ENCODE peak calls at places on chromosomes 4 and X, in nine cellular contexts. F is CD8-positive, alpha-beta T cell; G is brain microvascular endothelial cell; L is CD8-positive, alpha-beta memory T cell; C is ovary; Y is keratinocyte; K is pancreas; V is tibial artery; O is breast epithelium. X is an unnamed sample.

GRCh38 chr4:26151615-26152014 is 169.2 kb upstream of the RBPJ start:
- DNase-seq in F (no peak), G (no peak), L (no peak), C (peak), Y (no peak), K (no peak), V (no peak), O (no peak), X (no peak)

GRCh38 chr4:14218641-14219040 is 591.1 kb upstream of the BOD1L1 start:
- DNase-seq in F (no peak), G (no peak), L (no peak), C (no peak), Y (no peak), K (no peak), V (no peak), O (peak), X (no peak)

GRCh38 chr4:123569541-123569940 is 172.9 kb downstream of the SPRY1 start:
- DNase-seq in F (no peak), G (no peak), L (no peak), C (no peak), Y (no peak), K (no peak), V (no peak), O (no peak), X (no peak)

GRCh38 chrX:115616943-115617563 is 56.1 kb downstream of the PLS3 start:
- DNase-seq in F (no peak), G (peak), L (no peak), C (no peak), Y (no peak), K (no peak), V (no peak), O (no peak), X (no peak)

GRCh38 chrX:44675364-44676024 is 132.8 kb upstream of the FUNDC1 start:
- DNase-seq in F (no peak), G (peak), L (no peak), C (no peak), Y (peak), K (peak), V (no peak), O (peak), X (no peak)

GRCh38 chr4:46648088-46648744 is 258.3 kb upstream of the GABRA2 start:
- DNase-seq in F (no peak), G (no peak), L (no peak), C (no peak), Y (peak), K (no peak), V (no peak), O (no peak), X (no peak)

GRCh38 chrX:116284383-116284782 is 113.8 kb downstream of the AGTR2 start:
- DNase-seq in F (no peak), G (no peak), L (no peak), C (no peak), Y (peak), K (no peak), V (no peak), O (no peak), X (no peak)

GRCh38 chr4:19636451-19636850 is 615.3 kb upstream of the SLIT2 start:
- DNase-seq in F (no peak), G (no peak), L (no peak), C (no peak), Y (no peak), K (no peak), V (no peak), O (no peak), X (no peak)

GRCh38 chr4:168551945-168552695 is 55.3 kb downstream of the PALLD start:
- DNase-seq in F (no peak), G (no peak), L (no peak), C (no peak), Y (no peak), K (no peak), V (no peak), O (no peak), X (peak)

GRCh38 chr4:148044889-148045352 is 313.0 kb downstream of the ARHGAP10 start:
- DNase-seq in F (no peak), G (no peak), L (no peak), C (no peak), Y (no peak), K (no peak), V (no peak), O (no peak), X (peak)

GRCh38 chrX:150688911-150689451 is 4.2 kb upstream of the MTMR1 start:
- DNase-seq in F (no peak), G (peak), L (no peak), C (no peak), Y (peak), K (no peak), V (no peak), O (no peak), X (no peak)

GRCh38 chr4:18645356-18645755 is 623.8 kb upstream of the LCORL start:
- DNase-seq in F (no peak), G (no peak), L (no peak), C (no peak), Y (no peak), K (no peak), V (no peak), O (no peak), X (no peak)

GRCh38 chrX:54721424-54721823 is 76.6 kb downstream of the ITIH6 start:
- DNase-seq in F (no peak), G (no peak), L (no peak), C (no peak), Y (no peak), K (no peak), V (no peak), O (no peak), X (no peak)

GRCh38 chrX:1093112-1093511 is 119.3 kb downstream of the CRLF2 start:
- DNase-seq in F (peak), G (no peak), L (no peak), C (no peak), Y (no peak), K (no peak), V (no peak), O (no peak), X (peak)

GRCh38 chrX:14003028-14003427 is 26.7 kb downstream of the GEMIN8 start:
- DNase-seq in F (no peak), G (no peak), L (no peak), C (no peak), Y (no peak), K (no peak), V (no peak), O (no peak), X (no peak)

GRCh38 chr4:57342406-57342805 is 232.2 kb upstream of the IGFBP7 start:
- DNase-seq in F (no peak), G (peak), L (no peak), C (no peak), Y (no peak), K (no peak), V (no peak), O (no peak), X (no peak)

GRCh38 chr4:57090099-57090498 is 20.1 kb downstream of the IGFBP7 start:
- DNase-seq in F (no peak), G (no peak), L (no peak), C (no peak), Y (no peak), K (no peak), V (no peak), O (no peak), X (no peak)

GRCh38 chr4:107564326-107564725 is 155.7 kb downstream of the PAPSS1 start:
- DNase-seq in F (no peak), G (peak), L (no peak), C (no peak), Y (no peak), K (no peak), V (no peak), O (no peak), X (no peak)

GRCh38 chrX:8189096-8189830 is 18.2 kb upstream of the VCX2 start:
- DNase-seq in F (no peak), G (no peak), L (no peak), C (no peak), Y (no peak), K (no peak), V (no peak), O (no peak), X (no peak)

GRCh38 chrX:102849396-102849795 is 87.7 kb upstream of the RAB40AL start:
- DNase-seq in F (no peak), G (no peak), L (no peak), C (no peak), Y (no peak), K (no peak), V (no peak), O (no peak), X (no peak)

GRCh38 chr4:86910820-86911684 is 18.8 kb upstream of the C4orf36 start:
- DNase-seq in F (no peak), G (no peak), L (no peak), C (no peak), Y (no peak), K (no peak), V (no peak), O (no peak), X (no peak)

DNA sequence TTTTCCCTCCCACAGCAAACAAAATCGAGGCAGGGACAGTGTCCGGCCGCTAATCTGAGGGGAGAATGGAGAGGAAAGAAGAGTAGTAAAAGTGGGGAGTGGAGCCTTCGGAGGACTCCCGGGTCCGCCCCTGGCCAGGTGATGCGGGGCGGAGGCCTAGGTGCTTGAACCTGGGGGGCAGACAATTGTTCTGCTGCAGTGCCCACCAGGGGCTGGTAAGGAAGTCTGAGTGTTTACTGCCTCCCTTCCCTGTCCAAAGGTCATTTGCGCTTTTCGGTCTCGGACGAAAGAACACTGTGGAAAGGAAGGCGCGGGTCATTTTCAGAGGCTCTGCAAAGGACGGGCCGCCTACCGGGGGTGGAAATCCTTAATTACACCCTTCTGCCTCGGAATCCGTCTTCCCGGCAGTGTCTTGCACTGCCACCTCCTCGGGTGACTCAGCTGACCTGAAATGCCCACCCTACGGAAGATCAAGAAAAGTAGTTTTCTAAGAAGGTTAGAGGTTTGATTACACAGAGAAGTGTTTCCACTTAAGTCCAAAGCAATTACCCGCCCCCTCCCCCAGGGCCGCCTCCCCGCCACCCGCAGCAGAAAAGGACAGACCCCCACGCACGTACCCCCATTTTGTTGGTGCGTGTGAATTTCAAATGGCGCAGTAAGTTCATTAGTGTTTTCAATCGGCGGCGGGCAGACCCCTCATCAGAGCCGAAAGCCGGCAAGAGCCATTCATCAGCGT is 99.9 kb upstream of the TENM3 start:
- DNase-seq in F (no peak), G (no peak), L (no peak), C (no peak), Y (no peak), K (no peak), V (no peak), O (no peak), X (no peak)
- H3K27ac ChIP-seq in F (no peak), G (peak), L (no peak), C (no peak), Y (peak), K (no peak), V (no peak), O (no peak), X (no peak)

DNA sequence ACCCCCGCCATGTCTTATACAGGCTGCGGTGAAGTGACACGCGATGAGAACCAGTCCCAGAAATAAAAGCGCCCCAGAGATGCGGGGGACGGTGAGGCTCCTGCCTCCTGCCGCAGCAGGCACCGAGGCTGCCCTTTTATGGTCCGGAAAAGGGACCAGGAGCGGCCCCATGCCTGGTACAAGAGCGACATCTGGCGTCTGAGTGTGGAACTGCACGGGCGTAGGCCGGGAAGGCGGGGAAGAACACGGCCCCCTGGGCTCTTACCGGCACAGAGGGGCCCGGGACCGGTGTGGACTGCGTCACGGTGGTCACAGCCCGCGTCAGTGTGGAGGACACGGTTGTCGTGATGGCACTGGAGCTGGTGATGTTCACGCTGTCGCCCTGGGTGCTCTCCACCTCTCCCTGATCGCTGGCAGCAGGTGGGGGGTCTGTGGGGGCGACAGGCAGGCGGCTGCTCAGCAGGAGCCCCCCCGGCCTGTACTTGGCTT is 8.9 kb upstream of the RENBP start:
- DNase-seq in F (peak), G (peak), L (peak), C (peak), Y (no peak), K (peak), V (peak), O (peak), X (peak)
- H3K4me3 ChIP-seq in F (no peak), G (no peak), L (no peak), C (no peak), Y (no peak), K (no peak), V (peak), O (no peak), X (no peak)

DNA sequence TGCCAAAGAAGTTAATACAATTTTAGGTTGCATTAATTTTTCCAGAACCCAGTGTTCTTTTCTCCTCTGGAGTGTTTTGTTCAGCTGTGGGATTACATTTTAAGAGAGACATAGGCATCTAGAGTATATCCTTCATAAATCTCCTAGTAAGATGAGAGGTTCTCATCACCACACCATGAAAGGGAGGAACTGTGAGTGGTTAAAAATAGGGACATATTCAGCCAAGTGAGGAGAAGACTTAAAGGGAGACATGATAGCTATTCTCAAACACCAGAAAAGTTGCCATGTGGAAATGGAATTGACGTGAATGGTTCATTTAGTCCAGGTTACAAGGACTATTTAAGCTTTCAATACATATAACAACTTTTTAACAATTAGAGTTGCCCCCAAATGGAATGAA is 6.5 kb upstream of the MRPL1 start:
- DNase-seq in F (no peak), G (no peak), L (no peak), C (no peak), Y (no peak), K (no peak), V (no peak), O (no peak), X (no peak)
- H3K27ac ChIP-seq in F (no peak), G (no peak), L (no peak), C (no peak), Y (no peak), K (no peak), V (no peak), O (no peak), X (peak)

GRCh38 chrX:136168929-136169735 is 21.8 kb downstream of the FHL1 start:
- DNase-seq in F (no peak), G (peak), L (no peak), C (peak), Y (no peak), K (no peak), V (peak), O (no peak), X (no peak)

GRCh38 chrX:136166221-136166855 is 19.0 kb downstream of the FHL1 start:
- DNase-seq in F (no peak), G (no peak), L (no peak), C (no peak), Y (no peak), K (no peak), V (no peak), O (no peak), X (no peak)

GRCh38 chrX:136171420-136171819 is 24.1 kb downstream of the FHL1 start:
- DNase-seq in F (no peak), G (no peak), L (no peak), C (no peak), Y (no peak), K (no peak), V (no peak), O (no peak), X (no peak)

DNA sequence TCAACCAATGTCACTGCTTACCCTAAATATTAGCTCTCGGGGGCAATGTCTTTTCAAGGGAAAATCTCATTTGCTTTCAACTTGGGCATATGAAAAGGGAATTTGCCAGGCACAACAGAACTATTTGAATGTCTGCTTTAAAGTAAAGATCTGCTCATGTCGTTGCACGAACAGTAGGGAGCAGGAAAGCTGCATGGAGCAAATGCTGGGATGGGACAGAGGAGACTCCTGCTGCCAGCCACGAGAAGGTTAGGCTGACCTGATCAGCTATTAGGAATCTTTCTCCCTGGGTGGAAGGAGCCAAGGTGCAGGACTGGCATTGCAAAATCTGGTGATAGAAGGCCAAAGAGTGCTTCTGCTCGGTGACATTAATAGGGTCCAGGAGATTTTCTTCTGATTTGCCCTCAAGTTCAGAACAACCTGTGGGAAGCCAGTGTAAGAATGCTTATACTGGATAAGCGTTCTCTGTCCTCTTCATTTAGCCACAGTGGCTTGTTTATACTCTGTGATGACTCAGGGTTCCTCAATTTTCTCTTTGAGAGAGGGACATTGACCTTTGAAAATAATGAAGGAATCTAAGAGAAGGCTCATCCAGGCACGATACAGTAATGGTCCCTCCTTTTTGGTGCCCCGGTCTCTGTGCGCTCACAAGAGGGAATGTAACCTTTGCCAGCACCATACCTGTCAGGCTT is 22.9 kb downstream of the FHL1 start:
- DNase-seq in F (no peak), G (no peak), L (no peak), C (no peak), Y (no peak), K (no peak), V (no peak), O (no peak), X (no peak)
- H3K4me3 ChIP-seq in F (no peak), G (no peak), L (no peak), C (no peak), Y (no peak), K (no peak), V (peak), O (no peak), X (no peak)

DNA sequence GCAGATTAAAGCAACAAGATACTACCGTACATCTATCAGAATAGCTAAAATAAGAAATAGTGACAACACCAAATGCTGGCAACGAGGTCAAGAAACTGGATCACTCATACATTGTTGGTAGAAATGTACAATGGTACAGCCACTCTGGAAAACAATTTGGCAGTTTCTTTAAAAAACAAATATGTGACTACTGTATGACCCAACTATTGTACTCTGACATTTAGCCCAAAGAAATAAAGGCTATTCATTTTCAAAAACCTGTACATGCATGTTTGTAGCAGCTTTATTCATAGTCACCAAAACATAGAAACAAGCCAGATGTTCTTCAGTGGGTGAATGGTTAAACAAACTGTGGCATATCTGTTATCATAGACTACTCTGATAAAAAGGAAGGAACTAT is 8.2 kb downstream of the CLCN3 start:
- DNase-seq in F (no peak), G (no peak), L (no peak), C (no peak), Y (no peak), K (no peak), V (no peak), O (no peak), X (no peak)
- H3K27ac ChIP-seq in F (no peak), G (no peak), L (no peak), C (no peak), Y (no peak), K (no peak), V (no peak), O (no peak), X (no peak)

X was measured in CD4-positive, alpha-beta memory T cell.